ENCODE peak calls at places on chromosomes 6 and 20, in five cellular contexts. N, Q, H, M and E are unnamed samples.

GRCh38 chr6:44253307-44254101 is 3.8 kb downstream of the SLC35B2 start:
- DNase-seq in Q (peak; percentile 39), N (peak; percentile 64), H (no peak), M (no peak), E (no peak)

GRCh38 chr6:74891358-74891811 is 314.5 kb downstream of the COL12A1 start:
- DNase-seq in Q (peak; percentile 47), H (no peak), M (no peak), N (peak; percentile 9), E (no peak)

GRCh38 chr6:34273242-34273805 is 24.5 kb upstream of the SMIM29 start:
- DNase-seq in H (peak; percentile 67), N (peak; percentile 61), M (peak; percentile 60), Q (peak; percentile 79), E (no peak)

GRCh38 chr20:36700438-36700837 is 45.5 kb downstream of the NDRG3 start:
- DNase-seq in N (no peak), M (no peak), H (no peak), Q (no peak), E (no peak)

GRCh38 chr6:56101141-56101553 is 146.2 kb downstream of the COL21A1 start:
- DNase-seq in M (no peak), Q (peak; percentile 92), N (no peak), H (no peak), E (peak; percentile 98)

GRCh38 chr6:149990672-149991402 is 27.1 kb downstream of the ULBP1 start:
- DNase-seq in M (no peak), H (no peak), N (no peak), Q (no peak), E (no peak)

GRCh38 chr6:41741625-41742490 is 5.3 kb downstream of the PGC start:
- DNase-seq in Q (no peak), H (no peak), M (peak; percentile 43), N (no peak), E (no peak)

GRCh38 chr6:159595173-159595572 is 97.9 kb downstream of the SOD2 start:
- DNase-seq in Q (peak; percentile 66), N (peak; percentile 12), H (peak; percentile 87), M (no peak), E (peak; percentile 87)

GRCh38 chr20:19758888-19759331 is 852 bp downstream of the RIN2 start:
- DNase-seq in H (peak; percentile 88), N (peak; percentile 71), Q (peak; percentile 61), M (peak; percentile 86), E (peak; percentile 32)

GRCh38 chr20:58759947-58760346 is 67.3 kb downstream of the NPEPL1 start:
- DNase-seq in H (no peak), N (no peak), M (no peak), Q (no peak), E (no peak)

GRCh38 chr20:25309395-25310267 is 61.7 kb downstream of the PYGB start:
- DNase-seq in Q (peak; percentile 56), N (peak; percentile 79), M (peak; percentile 65), H (peak; percentile 83), E (peak; percentile 69)
- TF ChIP-seq CTCF in Q (no peak), N (no peak), M (no peak), H (no peak), E (no peak)

GRCh38 chr6:30097902-30098606 is 14.8 kb downstream of the TRIM31 start:
- DNase-seq in H (no peak), N (no peak), Q (no peak), M (no peak), E (no peak)

GRCh38 chr6:30101939-30102700 is 10.8 kb downstream of the TRIM31 start:
- DNase-seq in Q (peak; percentile 86), M (peak; percentile 95), H (peak; percentile 88), N (peak; percentile 95), E (peak; percentile 76)

GRCh38 chr6:30100585-30101422 is 12.1 kb downstream of the TRIM31 start:
- DNase-seq in M (peak; percentile 75), Q (no peak), N (peak; percentile 60), H (no peak), E (peak; percentile 58)

GRCh38 chr6:30101423-30101938 is 11.4 kb downstream of the TRIM31 start:
- DNase-seq in M (no peak), Q (no peak), H (no peak), N (no peak), E (peak; percentile 30)

DNA sequence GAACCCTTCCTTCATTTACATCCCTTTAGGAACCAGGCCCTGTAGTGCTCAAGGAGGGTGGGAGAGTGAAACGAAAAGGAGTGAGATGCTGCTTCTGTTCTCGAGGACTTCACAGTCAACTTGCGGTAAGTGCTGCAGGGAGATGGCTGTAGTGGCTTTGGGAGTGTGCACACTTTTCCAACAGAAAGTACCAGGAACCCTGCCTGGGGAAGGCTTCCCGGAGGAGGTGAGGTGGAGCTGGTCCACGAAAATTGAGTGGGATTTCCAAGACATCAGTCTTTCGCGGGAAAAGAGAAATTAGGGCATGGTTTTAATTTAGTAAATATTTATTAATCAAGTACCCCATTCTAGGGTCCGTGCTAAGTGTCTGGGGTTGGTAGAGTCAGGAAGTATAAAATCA is 12.7 kb downstream of the TRIM31 start:
- DNase-seq in H (no peak), M (no peak), N (no peak), Q (no peak), E (no peak)
- H3K4me3 ChIP-seq in H (peak overlapping the region; percentile 49), M (peak overlapping the region; percentile 54), N (no peak overlapping the region), Q (no peak overlapping the region), E (peak overlapping the region; percentile 31)

DNA sequence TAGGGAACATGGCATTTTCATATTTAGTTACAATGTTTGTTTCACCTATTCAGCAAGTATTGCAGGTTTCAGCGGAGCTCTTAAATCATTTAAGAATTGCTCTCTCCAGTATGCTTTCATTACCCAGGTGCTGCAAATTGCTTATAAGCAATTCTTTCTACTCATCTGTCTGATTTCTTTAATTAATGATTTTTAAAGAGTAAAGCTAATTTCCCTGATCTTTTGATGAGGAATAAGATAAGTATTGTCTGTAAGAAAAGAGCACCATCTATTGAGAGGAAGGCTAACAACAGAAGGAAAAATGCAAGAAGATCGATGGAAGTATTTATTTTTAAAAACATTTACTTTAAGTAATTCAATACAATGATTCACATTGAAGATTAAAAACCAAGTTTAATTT is 2.0 kb downstream of the OPRM1 start:
- DNase-seq in N (no peak), M (no peak), H (no peak), Q (no peak), E (peak; percentile 2)
- TF ChIP-seq CTCF in N (no peak), M (no peak), H (no peak), Q (no peak), E (no peak)

GRCh38 chr6:113823916-113824315 is 33.2 kb upstream of the MARCKS start:
- DNase-seq in H (no peak), M (no peak), N (no peak), Q (no peak), E (no peak)
- H3K4me3 ChIP-seq in H (no peak overlapping the region), M (no peak overlapping the region), N (no peak overlapping the region), Q (no peak overlapping the region), E (no peak overlapping the region)

DNA sequence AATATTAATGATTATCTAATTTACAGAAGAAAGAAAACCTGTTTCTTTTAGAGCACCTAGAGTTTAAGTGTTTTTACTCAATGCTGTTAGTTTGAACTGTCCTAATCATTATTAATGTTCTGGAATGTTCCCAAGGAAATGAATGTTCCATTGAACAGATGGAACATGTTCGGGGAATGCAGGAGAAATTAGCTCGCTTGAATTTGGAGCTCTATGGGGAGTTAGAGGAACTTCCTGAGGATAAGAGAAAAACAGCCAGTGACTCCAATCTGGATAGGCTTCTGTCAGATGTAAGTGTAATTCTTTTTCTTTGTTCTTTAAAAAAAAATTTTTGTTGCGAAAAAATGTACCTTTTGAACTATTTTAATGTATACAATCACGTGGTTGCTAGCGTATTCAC is 10.8 kb upstream of the ECT2L start:
- DNase-seq in H (no peak), Q (peak; percentile 52), N (no peak), M (no peak), E (no peak)
- TF ChIP-seq CTCF in H (no peak), Q (no peak), N (no peak), M (no peak), E (no peak)

GRCh38 chr6:29424575-29424974 is 9.8 kb downstream of the OR12D1 start:
- DNase-seq in Q (no peak), H (no peak), N (no peak), M (no peak), E (peak; percentile 37)

GRCh38 chr6:29426654-29427053 is 11.9 kb downstream of the OR12D1 start:
- DNase-seq in M (no peak), N (no peak), Q (no peak), H (no peak), E (no peak)

GRCh38 chr6:29419516-29419915 is 4.8 kb downstream of the OR12D1 start:
- DNase-seq in M (no peak), N (no peak), Q (no peak), H (no peak), E (no peak)

GRCh38 chr6:29424168-29424567 is 9.4 kb downstream of the OR12D1 start:
- DNase-seq in M (no peak), Q (no peak), N (no peak), H (no peak), E (no peak)

GRCh38 chr6:29425075-29425474 is 10.3 kb downstream of the OR12D1 start:
- DNase-seq in M (no peak), Q (no peak), N (no peak), H (no peak), E (no peak)
- H3K4me3 ChIP-seq in M (no peak overlapping the region), Q (no peak overlapping the region), N (no peak overlapping the region), H (no peak overlapping the region), E (no peak overlapping the region)

GRCh38 chr6:130364224-130364780 is 1.5 kb upstream of the TMEM200A start:
- DNase-seq in Q (no peak), N (no peak), M (no peak), H (no peak), E (no peak)

GRCh38 chr6:130362128-130362527 is 3.7 kb upstream of the TMEM200A start:
- DNase-seq in Q (no peak), H (no peak), M (no peak), N (no peak), E (peak; percentile 13)

GRCh38 chr6:130367767-130368166 is 1.9 kb downstream of the TMEM200A start:
- DNase-seq in H (no peak), N (no peak), M (no peak), Q (no peak), E (no peak)

GRCh38 chr6:130366011-130366963 is at the start of gene TMEM200A:
- DNase-seq in Q (peak; percentile 60), M (peak; percentile 47), H (peak; percentile 66), N (peak; percentile 61), E (peak; percentile 20)

GRCh38 chr6:130365166-130366010 is 429 bp upstream of the TMEM200A start:
- DNase-seq in H (no peak), N (peak; percentile 77), Q (peak; percentile 68), M (peak; percentile 58), E (no peak)
- TF ChIP-seq CTCF in H (peak; percentile 47), N (peak; percentile 74), Q (peak; percentile 56), M (peak; percentile 64), E (peak; percentile 65)

DNA sequence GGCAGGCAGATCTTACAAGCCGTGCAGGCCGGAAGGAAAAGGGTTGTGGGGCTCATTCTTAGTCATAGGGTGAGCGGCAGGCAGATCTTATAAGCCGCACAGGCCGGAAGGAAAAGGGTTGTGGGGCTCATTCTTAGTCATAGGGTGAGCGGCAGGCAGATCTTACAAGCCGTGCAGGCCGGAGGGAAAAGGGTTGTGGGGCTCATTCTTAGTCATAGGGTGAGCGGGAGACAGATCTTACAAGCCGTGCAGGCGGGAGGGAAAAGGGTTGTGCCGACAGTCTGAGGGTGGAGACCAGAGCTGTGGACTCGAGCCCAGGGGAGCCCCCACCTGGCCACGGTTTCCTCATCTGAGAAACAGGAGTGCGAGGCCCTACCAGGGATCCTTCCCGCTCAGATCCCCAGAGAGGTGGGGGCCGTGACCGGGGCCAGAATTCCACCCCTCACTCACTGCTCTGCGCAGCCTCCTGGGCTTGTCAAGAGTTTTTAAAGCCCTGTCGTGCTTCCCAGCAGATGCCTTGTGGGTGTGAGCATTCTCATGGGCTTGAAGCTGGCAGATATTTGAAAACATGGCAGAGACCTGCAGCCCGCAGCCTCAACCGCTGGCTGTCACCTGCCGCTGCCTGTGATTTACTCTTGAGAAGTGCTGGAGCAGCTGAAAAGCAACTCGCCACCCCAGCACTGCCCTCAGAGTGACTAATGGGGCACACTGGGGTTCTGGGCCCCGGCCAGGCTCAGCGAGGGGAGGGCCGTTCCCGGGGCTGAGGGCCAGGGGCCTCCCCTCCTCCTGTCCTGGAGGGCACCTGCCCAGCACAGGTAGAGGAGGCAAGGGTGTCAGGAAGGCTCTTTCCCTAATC is 31.9 kb downstream of the NTSR1 start:
- DNase-seq in N (no peak), Q (peak; percentile 80), H (peak; percentile 81), M (peak; percentile 48), E (peak; percentile 90)
- H3K4me3 ChIP-seq in N (no peak overlapping the region), Q (no peak overlapping the region), H (no peak overlapping the region), M (peak overlapping the region; percentile 23), E (no peak overlapping the region)